ENCODE peak calls at places on chromosomes 11 and 22, in four cellular contexts. I, H, A and Y are unnamed samples.

GRCh38 chr11:113059548-113059947 is 98.3 kb downstream of the NCAM1 start:
- DNase-seq in I (no peak), H (no peak), A (no peak), Y (no peak)

GRCh38 chr11:57361926-57362325 is 19.0 kb downstream of the PRG3 start:
- DNase-seq in A (no peak), I (no peak), H (no peak), Y (no peak)

GRCh38 chr11:47551086-47551485 is 1.8 kb downstream of the CELF1 start:
- DNase-seq in H (no peak), A (no peak), I (no peak), Y (no peak)

GRCh38 chr11:3102641-3102921 is 45.4 kb upstream of the CARS1 start:
- DNase-seq in H (no peak), I (no peak), A (no peak), Y (no peak)

GRCh38 chr22:26330971-26331625 is 98.0 kb upstream of the ASPHD2 start:
- DNase-seq in H (peak; percentile 36), I (peak; percentile 49), A (peak; percentile 60), Y (no peak)

GRCh38 chr11:2155511-2155910 is 5.5 kb downstream of the INS start:
- DNase-seq in H (no peak), I (no peak), A (no peak), Y (no peak)

GRCh38 chr11:126081915-126082250 is 19.2 kb upstream of the CDON start:
- DNase-seq in H (no peak), I (no peak), A (no peak), Y (no peak)

GRCh38 chr22:17264321-17265052 is 45.3 kb upstream of the ADA2 start:
- DNase-seq in A (no peak), I (no peak), H (no peak), Y (no peak)

GRCh38 chr11:36360318-36360717 is 64.2 kb downstream of the PRR5L start:
- DNase-seq in A (no peak), H (no peak), I (no peak), Y (no peak)

GRCh38 chr11:17739945-17740338 is 5.4 kb downstream of the KCNC1 start:
- DNase-seq in H (no peak), I (no peak), A (no peak), Y (no peak)

GRCh38 chr11:64081663-64082442 is 46.1 kb downstream of the FLRT1 start:
- DNase-seq in H (no peak), I (no peak), A (no peak), Y (no peak)

GRCh38 chr22:23289851-23290724 is 109.8 kb downstream of the BCR start:
- DNase-seq in H (no peak), I (peak; percentile 70), A (peak; percentile 64), Y (no peak)

GRCh38 chr11:44793350-44794090 is 66.8 kb downstream of the TSPAN18 start:
- DNase-seq in A (no peak), I (no peak), H (no peak), Y (no peak)

GRCh38 chr22:24485608-24486007 is 9.5 kb upstream of the UPB1 start:
- DNase-seq in H (no peak), I (no peak), A (no peak), Y (no peak)

GRCh38 chr11:119207607-119208006 is 1.5 kb downstream of the CBL start:
- DNase-seq in I (no peak), H (no peak), A (no peak), Y (no peak)

GRCh38 chr11:57266157-57266556 is 29.1 kb upstream of the APLNR start:
- DNase-seq in A (no peak), H (no peak), I (no peak), Y (no peak)

GRCh38 chr11:72085836-72086475 is 5.3 kb downstream of the LRRC51 start:
- DNase-seq in A (no peak), I (no peak), H (no peak), Y (no peak)

GRCh38 chr11:100068116-100068515 is 619.0 kb upstream of the ARHGAP42 start:
- DNase-seq in A (no peak), H (no peak), I (no peak), Y (no peak)

GRCh38 chr22:23215294-23216204 is 35.2 kb downstream of the BCR start:
- DNase-seq in H (no peak), I (peak; percentile 64), A (no peak), Y (no peak)

GRCh38 chr22:44648821-44649566 is 53.0 kb upstream of the PRR5 start:
- DNase-seq in A (no peak), H (no peak), I (no peak), Y (no peak)

GRCh38 chr11:57379732-57380131 is 1.2 kb downstream of the PRG3 start:
- DNase-seq in H (no peak), I (no peak), A (peak; percentile 56), Y (no peak)

GRCh38 chr22:20967697-20968201 is 694 bp downstream of the AIFM3 start:
- DNase-seq in A (no peak), H (no peak), I (no peak), Y (no peak)

GRCh38 chr11:130068986-130069683 is 559 bp upstream of the APLP2 start:
- DNase-seq in H (no peak), I (peak; percentile 77), A (no peak), Y (no peak)

GRCh38 chr11:62602141-62603071 is 741 bp upstream of the MTA2 start:
- DNase-seq in I (peak; percentile 77), A (no peak), H (peak; percentile 70), Y (no peak)

GRCh38 chr22:29284196-29284595 is 16.1 kb downstream of the EWSR1 start:
- DNase-seq in I (no peak), A (no peak), H (no peak), Y (no peak)

GRCh38 chr22:48651036-48651890 is 1176.4 kb downstream of the BRD1 start:
- DNase-seq in I (no peak), A (no peak), H (no peak), Y (no peak)

GRCh38 chr22:28750471-28750881 is 8.6 kb downstream of the HSCB start:
- DNase-seq in H (no peak), A (no peak), I (no peak), Y (no peak)

GRCh38 chr11:7495997-7496545 is 10.8 kb downstream of the OLFML1 start:
- DNase-seq in A (no peak), H (no peak), I (no peak), Y (no peak)

GRCh38 chr11:132064987-132065620 is 694.7 kb downstream of the NTM start:
- DNase-seq in A (no peak), I (no peak), H (no peak), Y (no peak)

GRCh38 chr11:15826826-15827225 is 529.5 kb downstream of the SOX6 start:
- DNase-seq in H (peak; percentile 41), A (peak; percentile 73), I (peak; percentile 32), Y (no peak)

GRCh38 chr11:73469401-73469800 is 93.2 kb downstream of the RELT start:
- DNase-seq in I (no peak), A (no peak), H (no peak), Y (no peak)

GRCh38 chr11:44526438-44526837 is 39.0 kb upstream of the CD82 start:
- DNase-seq in H (no peak), I (no peak), A (no peak), Y (no peak)

GRCh38 chr11:118526688-118527087 is 586 bp upstream of the TTC36 start:
- DNase-seq in I (no peak), H (no peak), A (no peak), Y (no peak)